ENCODE peak calls at places on chromosomes 16 and 17, in four cellular contexts. N, O, I and S are unnamed samples. For H3K36me3, the result is how much of the 10 kb centered on the place peaks cover.

GRCh38 chr17:8709006-8709405 is 35.6 kb downstream of the CCDC42 start:
- DNase-seq in N (no peak), O (no peak), I (no peak), S (no peak)

GRCh38 chr16:23269248-23270091 is 32.6 kb upstream of the SCNN1B start:
- DNase-seq in N (no peak), O (no peak), I (no peak), S (no peak)

GRCh38 chr17:8532021-8532420 is 96.3 kb downstream of the NDEL1 start:
- DNase-seq in N (peak), O (no peak), I (no peak), S (no peak)

GRCh38 chr17:57534863-57535651 is 210.0 kb downstream of the CCDC182 start:
- DNase-seq in N (peak), O (no peak), I (no peak), S (no peak)

GRCh38 chr16:3481696-3482658 is 13.3 kb downstream of the C16orf90 start:
- DNase-seq in N (no peak), O (no peak), I (no peak), S (no peak)

GRCh38 chr16:17607075-17607509 is 136.3 kb upstream of the XYLT1 start:
- DNase-seq in N (no peak), O (no peak), I (no peak), S (no peak)

GRCh38 chr16:17852977-17853702 is 382.4 kb upstream of the XYLT1 start:
- DNase-seq in N (no peak), O (no peak), I (no peak), S (no peak)

GRCh38 chr17:16121915-16122314 is 93.4 kb downstream of the NCOR1 start:
- DNase-seq in N (no peak), O (no peak), I (no peak), S (no peak)

GRCh38 chr16:11833951-11834695 is 17.2 kb downstream of the RSL1D1 start:
- DNase-seq in N (no peak), O (no peak), I (no peak), S (no peak)

GRCh38 chr17:68782829-68783228 is 172.4 kb downstream of the ABCA8 start:
- DNase-seq in N (no peak), O (peak), I (no peak), S (no peak)

GRCh38 chr16:66603537-66604375 is 748 bp upstream of the CMTM3 start:
- DNase-seq in N (peak), O (peak), I (peak), S (peak)

GRCh38 chr16:86117756-86118155 is 218.8 kb downstream of the IRF8 start:
- DNase-seq in N (no peak), O (no peak), I (no peak), S (no peak)

GRCh38 chr16:50304467-50305440 is 38.4 kb downstream of the ADCY7 start:
- DNase-seq in N (no peak), O (no peak), I (no peak), S (peak)

GRCh38 chr17:36722121-36722902 is 120.9 kb downstream of the MRM1 start:
- DNase-seq in N (peak), O (peak), I (peak), S (peak)

GRCh38 chr16:11955713-11956123 is 9.3 kb upstream of the TNFRSF17 start:
- DNase-seq in N (no peak), O (no peak), I (no peak), S (no peak)

GRCh38 chr16:35195173-35195863 is 1735.9 kb downstream of the TP53TG3F start:
- DNase-seq in N (no peak), O (no peak), I (no peak), S (no peak)

GRCh38 chr17:4019400-4019799 is 55.2 kb upstream of the ATP2A3 start:
- DNase-seq in N (peak), O (no peak), I (no peak), S (no peak)

GRCh38 chr17:4026255-4026654 is 62.0 kb upstream of the ATP2A3 start:
- DNase-seq in N (no peak), O (no peak), I (no peak), S (no peak)

GRCh38 chr17:4020096-4020495 is 55.9 kb upstream of the ATP2A3 start:
- DNase-seq in N (no peak), O (no peak), I (no peak), S (no peak)

GRCh38 chr17:4018446-4018845 is 54.2 kb upstream of the ATP2A3 start:
- DNase-seq in N (no peak), O (no peak), I (no peak), S (no peak)

DNA sequence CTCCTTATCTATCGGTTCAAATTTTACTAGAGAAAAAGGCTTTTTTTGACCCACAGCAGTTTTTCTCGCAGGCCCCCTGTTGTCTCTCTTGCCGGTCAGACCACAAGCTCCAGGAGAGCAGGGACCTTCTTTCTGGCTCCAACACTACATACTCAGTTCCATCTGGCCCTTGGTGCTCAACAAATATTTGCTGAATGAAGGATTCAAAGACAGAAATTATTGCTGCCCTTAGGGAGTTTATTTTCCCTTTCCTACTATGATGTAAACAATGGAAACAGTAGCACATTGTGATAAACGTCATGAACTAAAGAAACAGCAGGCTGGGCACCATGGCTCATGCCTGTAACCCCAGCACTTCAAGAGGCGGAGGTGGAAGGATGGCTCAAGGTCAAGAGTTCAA is 59.0 kb upstream of the ATP2A3 start:
- DNase-seq in N (no peak), O (no peak), I (no peak), S (no peak)
- H3K36me3 ChIP-seq in N (under half), O (half or more), I (half or more), S (under half)

GRCh38 chr17:12998461-12998860 is 19.4 kb downstream of the ELAC2 start:
- DNase-seq in N (no peak), O (no peak), I (no peak), S (no peak)
- H3K36me3 ChIP-seq in N (under half), O (half or more), I (half or more), S (under half)

DNA sequence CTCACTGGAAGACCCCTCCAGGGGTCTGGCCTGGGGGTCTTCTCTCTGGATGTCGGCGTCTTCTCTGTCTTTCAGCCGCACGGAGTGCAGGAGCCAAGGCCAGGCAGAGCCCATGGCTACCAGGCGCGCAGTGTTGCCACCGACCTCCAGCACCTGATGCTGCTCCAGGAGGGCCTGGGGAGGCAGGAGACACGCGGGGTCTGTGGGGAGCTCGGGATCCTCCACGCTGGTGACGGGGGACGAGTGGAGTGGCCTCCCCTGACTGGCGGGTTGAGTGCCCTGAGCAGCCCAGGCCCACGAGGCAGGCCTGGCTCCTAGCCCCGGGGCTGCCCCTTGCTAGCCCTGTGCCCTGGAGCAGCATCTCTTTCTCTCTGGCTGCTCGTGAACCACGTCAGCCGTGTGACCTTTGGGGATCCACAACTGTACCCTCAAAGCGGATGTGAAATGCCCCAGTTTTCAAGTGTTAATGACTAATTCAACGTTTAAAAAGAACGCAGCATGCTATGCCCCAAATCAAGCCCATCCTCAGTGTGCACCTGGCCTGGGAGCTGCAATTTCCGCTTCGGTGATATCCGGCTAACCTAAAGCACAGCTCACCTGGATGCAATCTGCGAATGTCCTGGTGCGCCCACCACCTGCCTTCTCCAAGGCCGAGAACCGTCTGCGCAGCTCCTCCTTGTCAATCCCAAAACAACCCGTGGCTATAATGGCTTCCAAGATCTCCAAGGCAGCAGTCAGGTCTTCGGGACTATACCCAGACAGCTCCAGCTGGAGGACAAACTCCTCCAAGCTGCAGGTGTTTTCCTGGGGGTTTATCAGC is 62.9 kb downstream of the IL21R start:
- DNase-seq in N (no peak), O (no peak), I (no peak), S (peak)
- H3K36me3 ChIP-seq in N (under half), O (half or more), I (under half), S (under half)

GRCh38 chr17:55290721-55291507 is 26.2 kb downstream of the HLF start:
- DNase-seq in N (no peak), O (no peak), I (no peak), S (no peak)
- H3K36me3 ChIP-seq in N (under half), O (under half), I (under half), S (under half)

DNA sequence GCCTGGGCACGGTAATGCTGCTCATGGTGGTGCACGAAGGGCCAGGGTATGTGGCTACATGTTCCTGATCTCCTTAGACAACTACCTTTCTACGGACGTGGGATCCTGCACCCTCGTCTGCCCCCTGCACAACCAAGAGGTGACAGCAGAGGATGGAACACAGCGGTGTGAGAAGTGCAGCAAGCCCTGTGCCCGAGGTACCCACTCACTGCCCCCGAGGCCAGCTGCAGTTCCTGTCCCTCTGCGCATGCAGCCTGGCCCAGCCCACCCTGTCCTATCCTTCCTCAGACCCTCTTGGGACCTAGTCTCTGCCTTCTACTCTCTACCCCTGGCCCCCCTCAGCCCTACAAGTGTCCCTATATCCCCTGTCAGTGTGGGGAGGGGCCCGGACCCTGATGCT is 12.0 kb downstream of the ERBB2 start:
- DNase-seq in N (no peak), O (no peak), I (no peak), S (no peak)
- H3K36me3 ChIP-seq in N (under half), O (half or more), I (under half), S (under half)

GRCh38 chr16:31709181-31709580 is 164.4 kb upstream of the ZNF267 start:
- DNase-seq in N (no peak), O (no peak), I (no peak), S (no peak)

GRCh38 chr16:31706318-31706717 is 167.3 kb upstream of the ZNF267 start:
- DNase-seq in N (no peak), O (no peak), I (no peak), S (no peak)

GRCh38 chr16:31706925-31707324 is 166.7 kb upstream of the ZNF267 start:
- DNase-seq in N (no peak), O (no peak), I (no peak), S (no peak)

GRCh38 chr16:31708348-31708747 is 165.3 kb upstream of the ZNF267 start:
- DNase-seq in N (no peak), O (no peak), I (no peak), S (no peak)

DNA sequence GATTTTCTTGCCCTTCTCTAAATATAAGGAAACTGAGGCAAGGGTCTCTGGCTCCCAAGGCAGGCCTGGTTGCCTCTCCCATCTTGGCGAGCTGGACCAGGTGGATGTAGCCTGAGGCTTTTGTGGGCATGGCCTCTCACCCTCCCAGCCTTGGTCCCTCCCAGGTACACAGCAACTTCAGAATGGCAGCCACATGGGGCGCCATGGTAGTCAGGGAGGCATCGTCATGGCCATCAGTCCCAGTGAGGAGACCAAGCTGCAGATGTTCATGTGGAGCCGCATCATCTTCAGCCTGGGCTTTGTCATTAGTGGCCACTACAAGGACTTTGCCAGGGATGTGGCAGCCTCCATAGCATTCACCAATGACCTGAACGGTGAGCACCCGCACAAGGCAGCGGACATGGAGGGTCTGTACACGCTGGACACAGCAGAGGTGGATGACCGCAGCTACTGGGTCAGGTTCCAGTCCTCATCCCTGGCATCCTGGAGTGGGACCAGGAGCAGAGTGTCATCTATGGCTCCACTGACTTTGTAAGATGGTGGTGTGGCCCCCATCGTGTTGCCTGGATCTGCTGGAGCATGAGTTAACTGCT is 165.8 kb upstream of the ZNF267 start:
- DNase-seq in N (no peak), O (no peak), I (no peak), S (no peak)
- H3K36me3 ChIP-seq in N (under half), O (under half), I (under half), S (under half)